ENCODE peak calls at places on chromosomes 4 and X, in five cellular contexts. B, V, C, K and M are unnamed samples. For H3K4me1 and H3K36me3, the result is how much of the 10 kb centered on the place peaks cover.

GRCh38 chrX:17635231-17635630 is 102.1 kb upstream of the SCML1 start:
- DNase-seq in B (no peak), V (no peak), C (no peak), K (no peak), M (peak)

GRCh38 chrX:74535633-74536141 is 78.7 kb downstream of the RLIM start:
- DNase-seq in B (peak), V (peak), C (no peak), K (peak), M (peak)

GRCh38 chrX:18873189-18873791 is 110.6 kb downstream of the PHKA2 start:
- DNase-seq in B (no peak), V (no peak), C (no peak), K (no peak), M (peak)

GRCh38 chr4:47668810-47669408 is 169.0 kb downstream of the CORIN start:
- DNase-seq in B (no peak), V (peak), C (no peak), K (no peak), M (no peak)

GRCh38 chrX:109732319-109732779 is 708 bp downstream of the ACSL4 start:
- DNase-seq in B (no peak), V (no peak), C (peak), K (no peak), M (no peak)

GRCh38 chr4:4583606-4584005 is 41.8 kb upstream of the STX18 start:
- DNase-seq in B (no peak), V (no peak), C (no peak), K (no peak), M (no peak)

GRCh38 chrX:10106801-10107200 is 50.0 kb upstream of the CLCN4 start:
- DNase-seq in B (no peak), V (no peak), C (peak), K (no peak), M (no peak)

GRCh38 chrX:134460861-134461218 is 875 bp downstream of the HPRT1 start:
- DNase-seq in B (no peak), V (no peak), C (no peak), K (no peak), M (no peak)

GRCh38 chrX:103941201-103941975 is 21.0 kb upstream of the TMSB15B start:
- DNase-seq in B (no peak), V (no peak), C (no peak), K (no peak), M (peak)

GRCh38 chr4:10164877-10165283 is 48.3 kb upstream of the WDR1 start:
- DNase-seq in B (peak), V (peak), C (no peak), K (peak), M (no peak)

GRCh38 chr4:7786040-7786439 is 153.6 kb downstream of the AFAP1 start:
- DNase-seq in B (no peak), V (no peak), C (no peak), K (peak), M (no peak)

GRCh38 chrX:72274526-72274925 is 2.5 kb downstream of the RPS4X start:
- DNase-seq in B (no peak), V (no peak), C (no peak), K (no peak), M (no peak)

GRCh38 chr4:7359302-7360063 is 75.2 kb downstream of the PSAPL1 start:
- DNase-seq in B (no peak), V (no peak), C (no peak), K (peak), M (no peak)

GRCh38 chr4:165370530-165370929 is 8.3 kb upstream of the CPE start:
- DNase-seq in B (no peak), V (no peak), C (no peak), K (no peak), M (no peak)

GRCh38 chr4:18816228-18816891 is 794.8 kb upstream of the LCORL start:
- DNase-seq in B (no peak), V (no peak), C (no peak), K (no peak), M (no peak)

GRCh38 chr4:58940167-58940566 is 1830.0 kb upstream of the IGFBP7 start:
- DNase-seq in B (no peak), V (no peak), C (no peak), K (no peak), M (no peak)

GRCh38 chrX:123188081-123188480 is 4.0 kb downstream of the GRIA3 start:
- DNase-seq in B (no peak), V (no peak), C (no peak), K (no peak), M (no peak)

GRCh38 chr4:89308161-89308500 is 531 bp upstream of the GPRIN3 start:
- DNase-seq in B (no peak), V (no peak), C (no peak), K (no peak), M (no peak)

GRCh38 chr4:179536694-179537093 is 2094.5 kb upstream of the AGA start:
- DNase-seq in B (no peak), V (no peak), C (no peak), K (no peak), M (no peak)

GRCh38 chr4:169174247-169174646 is 96.5 kb downstream of the SH3RF1 start:
- DNase-seq in B (no peak), V (no peak), C (no peak), K (no peak), M (no peak)

GRCh38 chrX:252421-253291 is 28.5 kb upstream of the PLCXD1 start:
- DNase-seq in B (no peak), V (no peak), C (no peak), K (no peak), M (no peak)

GRCh38 chrX:107825698-107826285 is at the start of gene MID2:
- DNase-seq in B (peak), V (no peak), C (peak), K (peak), M (peak)

GRCh38 chr4:168585168-168586091 is 88.6 kb downstream of the PALLD start:
- DNase-seq in B (peak), V (peak), C (no peak), K (peak), M (peak)

GRCh38 chrX:153669901-153670731 is 3.5 kb downstream of the PNCK start:
- DNase-seq in B (no peak), V (no peak), C (no peak), K (no peak), M (no peak)

GRCh38 chrX:139020793-139021192 is 309.3 kb upstream of the FGF13 start:
- DNase-seq in B (no peak), V (no peak), C (no peak), K (no peak), M (no peak)

GRCh38 chr4:67723949-67724348 is 23.0 kb upstream of the UBA6 start:
- DNase-seq in B (no peak), V (no peak), C (no peak), K (no peak), M (no peak)

GRCh38 chr4:8548731-8549351 is 31.4 kb upstream of the GPR78 start:
- DNase-seq in B (no peak), V (no peak), C (no peak), K (peak), M (no peak)

GRCh38 chr4:83486457-83487129 is 1.7 kb upstream of the ABRAXAS1 start:
- DNase-seq in B (no peak), V (peak), C (no peak), K (no peak), M (no peak)

GRCh38 chr4:177077572-177077971 is 232.1 kb upstream of the NEIL3 start:
- DNase-seq in B (no peak), V (no peak), C (no peak), K (no peak), M (no peak)

GRCh38 chrX:10795721-10796120 is 175.3 kb upstream of the MID1 start:
- DNase-seq in B (no peak), V (no peak), C (no peak), K (no peak), M (no peak)

GRCh38 chr4:98332017-98332416 is 70.8 kb downstream of the RAP1GDS1 start:
- DNase-seq in B (no peak), V (no peak), C (no peak), K (no peak), M (no peak)

GRCh38 chr4:125681240-125681639 is 366.5 kb downstream of the FAT4 start:
- DNase-seq in B (no peak), V (no peak), C (no peak), K (no peak), M (no peak)

DNA sequence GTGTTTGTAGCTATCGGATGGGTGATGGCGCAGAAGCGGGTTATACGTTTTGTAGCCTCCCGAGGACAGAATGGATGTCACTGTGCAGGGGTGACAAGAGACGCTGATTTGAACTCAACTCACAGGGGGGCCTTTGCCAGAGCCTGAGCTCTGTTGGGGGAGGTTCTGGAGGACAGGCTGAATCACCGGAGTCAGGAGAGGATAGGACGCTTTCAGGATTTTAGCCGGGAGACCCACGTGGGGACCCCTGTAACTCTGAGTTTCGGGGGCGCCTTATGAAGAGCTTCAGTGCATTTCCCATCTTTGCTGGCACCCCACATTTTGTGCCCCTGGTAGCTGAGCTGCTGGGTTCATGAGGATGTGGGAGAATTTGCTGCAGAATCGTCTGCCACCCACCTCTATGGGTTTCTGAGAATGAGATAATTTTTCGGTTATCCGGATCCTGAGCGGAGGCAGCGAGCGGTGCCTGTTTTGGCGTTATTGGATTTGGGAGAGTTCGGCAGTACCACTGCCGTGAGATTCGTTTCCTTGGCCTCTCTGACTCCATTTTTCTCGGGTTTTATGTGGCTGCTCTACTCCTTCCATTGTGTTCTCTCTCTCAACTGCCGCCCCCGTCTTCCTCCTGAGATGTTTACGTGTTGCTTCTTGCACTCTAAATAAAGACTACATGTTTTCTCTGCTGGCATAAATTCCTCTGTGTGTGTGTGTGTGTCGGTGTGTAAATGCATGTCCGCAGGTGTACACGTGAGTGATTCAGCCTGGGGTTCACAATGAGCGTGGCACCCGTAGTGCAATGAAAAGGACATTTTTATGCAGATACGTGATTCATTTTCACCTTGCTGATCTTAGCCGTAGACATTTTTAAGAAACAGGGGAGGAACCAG is 81.8 kb downstream of the STOX2 start:
- DNase-seq in B (no peak), V (no peak), C (no peak), K (no peak), M (no peak)
- H3K4me1 ChIP-seq in B (under half), V (under half), C (under half), K (under half), M (under half)

GRCh38 chr4:72714482-72715279 is 145.7 kb upstream of the ADAMTS3 start:
- DNase-seq in B (no peak), V (no peak), C (no peak), K (no peak), M (no peak)
- H3K27ac ChIP-seq in B (no peak), V (no peak), C (no peak), K (no peak), M (no peak)

DNA sequence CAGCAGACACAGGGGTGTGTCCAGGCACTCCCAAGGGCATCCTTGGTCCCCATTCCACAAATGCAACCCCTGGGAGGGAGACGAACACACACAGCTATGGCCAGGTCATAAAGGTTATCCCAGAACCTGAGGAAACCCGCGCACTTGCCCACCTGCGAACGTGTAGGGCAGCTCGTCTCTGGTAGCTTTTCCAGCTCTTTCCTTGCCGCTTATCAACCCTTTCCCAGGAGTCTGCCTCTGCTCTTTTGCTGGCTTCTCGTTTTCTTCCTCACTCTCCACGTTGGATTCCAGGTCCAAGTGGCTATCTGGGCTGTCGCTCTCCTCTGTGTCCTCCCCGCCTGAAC is 13.5 kb downstream of the NOP14 start:
- DNase-seq in B (no peak), V (no peak), C (no peak), K (peak), M (no peak)
- H3K36me3 ChIP-seq in B (half or more), V (under half), C (half or more), K (under half), M (under half)

GRCh38 chr4:143357161-143357845 is 20.6 kb downstream of the GAB1 start:
- DNase-seq in B (no peak), V (no peak), C (no peak), K (no peak), M (no peak)
- H3K4me1 ChIP-seq in B (half or more), V (under half), C (under half), K (under half), M (under half)